ENCODE peak calls at places on chromosomes 5 and 9, in five cellular contexts. One of them, this sample, is unnamed.

GRCh38 chr9:69028754-69029153 is 6.8 kb upstream of the FXN start:
- DNase-seq in activated effector memory CD4-positive, alpha-beta T cell treated with anti-CD3 and anti-CD28 coated beads, Interleukin-2, amount 50 U/mL, for 16 hours: peak
- DNase-seq in AML-193: no peak
- DNase-seq in non-pigmented ciliary epithelial cell: no peak
- DNase-seq in T-cell: peak
- DNase-seq in this sample: no peak

GRCh38 chr5:44871401-44871800 is 62.7 kb downstream of the MRPS30 start:
- DNase-seq in activated effector memory CD4-positive, alpha-beta T cell treated with anti-CD3 and anti-CD28 coated beads, Interleukin-2, amount 50 U/mL, for 16 hours: no peak
- DNase-seq in AML-193: no peak
- DNase-seq in non-pigmented ciliary epithelial cell: no peak
- DNase-seq in T-cell: no peak
- DNase-seq in this sample: no peak

GRCh38 chr5:119752921-119753886 is 123.8 kb downstream of the FAM170A start:
- DNase-seq in activated effector memory CD4-positive, alpha-beta T cell treated with anti-CD3 and anti-CD28 coated beads, Interleukin-2, amount 50 U/mL, for 16 hours: no peak
- DNase-seq in AML-193: no peak
- DNase-seq in non-pigmented ciliary epithelial cell: no peak
- DNase-seq in T-cell: no peak
- DNase-seq in this sample: no peak

GRCh38 chr5:43121565-43122484 is 1.1 kb downstream of the ZNF131 start:
- DNase-seq in activated effector memory CD4-positive, alpha-beta T cell treated with anti-CD3 and anti-CD28 coated beads, Interleukin-2, amount 50 U/mL, for 16 hours: peak
- DNase-seq in AML-193: no peak
- DNase-seq in non-pigmented ciliary epithelial cell: peak
- DNase-seq in T-cell: no peak
- DNase-seq in this sample: peak

GRCh38 chr9:97591535-97591934 is 41.6 kb downstream of the TSTD2 start:
- DNase-seq in activated effector memory CD4-positive, alpha-beta T cell treated with anti-CD3 and anti-CD28 coated beads, Interleukin-2, amount 50 U/mL, for 16 hours: no peak
- DNase-seq in AML-193: no peak
- DNase-seq in non-pigmented ciliary epithelial cell: no peak
- DNase-seq in T-cell: no peak
- DNase-seq in this sample: no peak

GRCh38 chr5:74296685-74297084 is 343.8 kb downstream of the ENC1 start:
- DNase-seq in activated effector memory CD4-positive, alpha-beta T cell treated with anti-CD3 and anti-CD28 coated beads, Interleukin-2, amount 50 U/mL, for 16 hours: no peak
- DNase-seq in AML-193: no peak
- DNase-seq in non-pigmented ciliary epithelial cell: no peak
- DNase-seq in T-cell: no peak
- DNase-seq in this sample: no peak

GRCh38 chr9:20315672-20316071 is 306.6 kb downstream of the MLLT3 start:
- DNase-seq in activated effector memory CD4-positive, alpha-beta T cell treated with anti-CD3 and anti-CD28 coated beads, Interleukin-2, amount 50 U/mL, for 16 hours: no peak
- DNase-seq in AML-193: no peak
- DNase-seq in non-pigmented ciliary epithelial cell: peak
- DNase-seq in T-cell: no peak
- DNase-seq in this sample: no peak

GRCh38 chr9:131422241-131422792 is 28.4 kb downstream of the PRRC2B start:
- DNase-seq in activated effector memory CD4-positive, alpha-beta T cell treated with anti-CD3 and anti-CD28 coated beads, Interleukin-2, amount 50 U/mL, for 16 hours: no peak
- DNase-seq in AML-193: no peak
- DNase-seq in non-pigmented ciliary epithelial cell: no peak
- DNase-seq in T-cell: no peak
- DNase-seq in this sample: no peak

GRCh38 chr9:14211564-14211963 is 102.4 kb downstream of the NFIB start:
- DNase-seq in activated effector memory CD4-positive, alpha-beta T cell treated with anti-CD3 and anti-CD28 coated beads, Interleukin-2, amount 50 U/mL, for 16 hours: no peak
- DNase-seq in AML-193: no peak
- DNase-seq in non-pigmented ciliary epithelial cell: no peak
- DNase-seq in T-cell: no peak
- DNase-seq in this sample: no peak

GRCh38 chr5:74259572-74259971 is 381.0 kb downstream of the ENC1 start:
- DNase-seq in activated effector memory CD4-positive, alpha-beta T cell treated with anti-CD3 and anti-CD28 coated beads, Interleukin-2, amount 50 U/mL, for 16 hours: no peak
- DNase-seq in AML-193: no peak
- DNase-seq in non-pigmented ciliary epithelial cell: no peak
- DNase-seq in T-cell: no peak
- DNase-seq in this sample: no peak

GRCh38 chr9:27433599-27434325 is 90.3 kb upstream of the IFNK start:
- DNase-seq in activated effector memory CD4-positive, alpha-beta T cell treated with anti-CD3 and anti-CD28 coated beads, Interleukin-2, amount 50 U/mL, for 16 hours: no peak
- DNase-seq in AML-193: no peak
- DNase-seq in non-pigmented ciliary epithelial cell: no peak
- DNase-seq in T-cell: no peak
- DNase-seq in this sample: no peak

GRCh38 chr9:36946653-36947052 is 87.4 kb downstream of the PAX5 start:
- DNase-seq in activated effector memory CD4-positive, alpha-beta T cell treated with anti-CD3 and anti-CD28 coated beads, Interleukin-2, amount 50 U/mL, for 16 hours: peak
- DNase-seq in AML-193: no peak
- DNase-seq in non-pigmented ciliary epithelial cell: no peak
- DNase-seq in T-cell: no peak
- DNase-seq in this sample: no peak

GRCh38 chr9:137027369-137028012 is 546 bp downstream of the ABCA2 start:
- DNase-seq in activated effector memory CD4-positive, alpha-beta T cell treated with anti-CD3 and anti-CD28 coated beads, Interleukin-2, amount 50 U/mL, for 16 hours: no peak
- DNase-seq in AML-193: no peak
- DNase-seq in non-pigmented ciliary epithelial cell: no peak
- DNase-seq in T-cell: no peak
- DNase-seq in this sample: no peak

GRCh38 chr9:18487620-18488019 is 13.7 kb downstream of the ADAMTSL1 start:
- DNase-seq in activated effector memory CD4-positive, alpha-beta T cell treated with anti-CD3 and anti-CD28 coated beads, Interleukin-2, amount 50 U/mL, for 16 hours: no peak
- DNase-seq in AML-193: no peak
- DNase-seq in non-pigmented ciliary epithelial cell: no peak
- DNase-seq in T-cell: no peak
- DNase-seq in this sample: no peak

GRCh38 chr9:135060461-135061116 is 26.9 kb upstream of the OLFM1 start:
- DNase-seq in activated effector memory CD4-positive, alpha-beta T cell treated with anti-CD3 and anti-CD28 coated beads, Interleukin-2, amount 50 U/mL, for 16 hours: peak
- DNase-seq in AML-193: no peak
- DNase-seq in non-pigmented ciliary epithelial cell: no peak
- DNase-seq in T-cell: no peak
- DNase-seq in this sample: no peak

GRCh38 chr5:176860381-176860780 is 38.8 kb downstream of the HK3 start:
- DNase-seq in activated effector memory CD4-positive, alpha-beta T cell treated with anti-CD3 and anti-CD28 coated beads, Interleukin-2, amount 50 U/mL, for 16 hours: no peak
- DNase-seq in AML-193: no peak
- DNase-seq in non-pigmented ciliary epithelial cell: no peak
- DNase-seq in T-cell: no peak
- DNase-seq in this sample: no peak

GRCh38 chr5:130279386-130279785 is 375.1 kb downstream of the CHSY3 start:
- DNase-seq in activated effector memory CD4-positive, alpha-beta T cell treated with anti-CD3 and anti-CD28 coated beads, Interleukin-2, amount 50 U/mL, for 16 hours: no peak
- DNase-seq in AML-193: no peak
- DNase-seq in non-pigmented ciliary epithelial cell: no peak
- DNase-seq in T-cell: no peak
- DNase-seq in this sample: no peak

GRCh38 chr9:130343445-130343918 is 77.9 kb downstream of the HMCN2 start:
- DNase-seq in activated effector memory CD4-positive, alpha-beta T cell treated with anti-CD3 and anti-CD28 coated beads, Interleukin-2, amount 50 U/mL, for 16 hours: peak
- DNase-seq in AML-193: no peak
- DNase-seq in non-pigmented ciliary epithelial cell: no peak
- DNase-seq in T-cell: no peak
- DNase-seq in this sample: no peak

GRCh38 chr5:92560698-92561361 is 1020.2 kb downstream of the NR2F1-AS1 start:
- DNase-seq in activated effector memory CD4-positive, alpha-beta T cell treated with anti-CD3 and anti-CD28 coated beads, Interleukin-2, amount 50 U/mL, for 16 hours: no peak
- DNase-seq in AML-193: no peak
- DNase-seq in non-pigmented ciliary epithelial cell: peak
- DNase-seq in T-cell: no peak
- DNase-seq in this sample: no peak

GRCh38 chr9:106143781-106144180 is 449.4 kb downstream of the TMEM38B start:
- DNase-seq in activated effector memory CD4-positive, alpha-beta T cell treated with anti-CD3 and anti-CD28 coated beads, Interleukin-2, amount 50 U/mL, for 16 hours: no peak
- DNase-seq in AML-193: no peak
- DNase-seq in non-pigmented ciliary epithelial cell: no peak
- DNase-seq in T-cell: no peak
- DNase-seq in this sample: no peak

GRCh38 chr9:114098021-114098659 is 952 bp downstream of the KIF12 start:
- DNase-seq in activated effector memory CD4-positive, alpha-beta T cell treated with anti-CD3 and anti-CD28 coated beads, Interleukin-2, amount 50 U/mL, for 16 hours: peak
- DNase-seq in AML-193: no peak
- DNase-seq in non-pigmented ciliary epithelial cell: no peak
- DNase-seq in T-cell: no peak
- DNase-seq in this sample: no peak

GRCh38 chr9:135279385-135279784 is 191.9 kb downstream of the OLFM1 start:
- DNase-seq in activated effector memory CD4-positive, alpha-beta T cell treated with anti-CD3 and anti-CD28 coated beads, Interleukin-2, amount 50 U/mL, for 16 hours: no peak
- DNase-seq in AML-193: no peak
- DNase-seq in non-pigmented ciliary epithelial cell: no peak
- DNase-seq in T-cell: no peak
- DNase-seq in this sample: no peak

GRCh38 chr9:92160786-92161185 is 45.6 kb upstream of the SPTLC1 start:
- DNase-seq in activated effector memory CD4-positive, alpha-beta T cell treated with anti-CD3 and anti-CD28 coated beads, Interleukin-2, amount 50 U/mL, for 16 hours: no peak
- DNase-seq in AML-193: no peak
- DNase-seq in non-pigmented ciliary epithelial cell: no peak
- DNase-seq in T-cell: no peak
- DNase-seq in this sample: no peak

GRCh38 chr5:32942225-32942989 is 231.3 kb downstream of the NPR3 start:
- DNase-seq in activated effector memory CD4-positive, alpha-beta T cell treated with anti-CD3 and anti-CD28 coated beads, Interleukin-2, amount 50 U/mL, for 16 hours: no peak
- DNase-seq in AML-193: peak
- DNase-seq in non-pigmented ciliary epithelial cell: no peak
- DNase-seq in T-cell: no peak
- DNase-seq in this sample: no peak

GRCh38 chr5:1659100-1660036 is 135.6 kb upstream of the LPCAT1 start:
- DNase-seq in activated effector memory CD4-positive, alpha-beta T cell treated with anti-CD3 and anti-CD28 coated beads, Interleukin-2, amount 50 U/mL, for 16 hours: peak
- DNase-seq in AML-193: no peak
- DNase-seq in non-pigmented ciliary epithelial cell: no peak
- DNase-seq in T-cell: no peak
- DNase-seq in this sample: no peak

GRCh38 chr9:130042931-130043653 is at the start of gene FNBP1:
- DNase-seq in activated effector memory CD4-positive, alpha-beta T cell treated with anti-CD3 and anti-CD28 coated beads, Interleukin-2, amount 50 U/mL, for 16 hours: peak
- DNase-seq in AML-193: peak
- DNase-seq in non-pigmented ciliary epithelial cell: no peak
- DNase-seq in T-cell: peak
- DNase-seq in this sample: no peak

GRCh38 chr5:14373685-14374084 is 207.9 kb upstream of the OTULINL start:
- DNase-seq in activated effector memory CD4-positive, alpha-beta T cell treated with anti-CD3 and anti-CD28 coated beads, Interleukin-2, amount 50 U/mL, for 16 hours: no peak
- DNase-seq in AML-193: no peak
- DNase-seq in non-pigmented ciliary epithelial cell: no peak
- DNase-seq in T-cell: no peak
- DNase-seq in this sample: no peak

GRCh38 chr9:80615964-80616363 is 1044.2 kb downstream of the TLE4 start:
- DNase-seq in activated effector memory CD4-positive, alpha-beta T cell treated with anti-CD3 and anti-CD28 coated beads, Interleukin-2, amount 50 U/mL, for 16 hours: no peak
- DNase-seq in AML-193: no peak
- DNase-seq in non-pigmented ciliary epithelial cell: peak
- DNase-seq in T-cell: no peak
- DNase-seq in this sample: no peak

GRCh38 chr9:123357748-123358059 is 1.7 kb downstream of the CRB2 start:
- DNase-seq in activated effector memory CD4-positive, alpha-beta T cell treated with anti-CD3 and anti-CD28 coated beads, Interleukin-2, amount 50 U/mL, for 16 hours: no peak
- DNase-seq in AML-193: no peak
- DNase-seq in non-pigmented ciliary epithelial cell: no peak
- DNase-seq in T-cell: no peak
- DNase-seq in this sample: no peak

GRCh38 chr5:1800470-1801060 is 642 bp upstream of the NDUFS6 start:
- DNase-seq in activated effector memory CD4-positive, alpha-beta T cell treated with anti-CD3 and anti-CD28 coated beads, Interleukin-2, amount 50 U/mL, for 16 hours: peak
- DNase-seq in AML-193: no peak
- DNase-seq in non-pigmented ciliary epithelial cell: no peak
- DNase-seq in T-cell: no peak
- DNase-seq in this sample: no peak

GRCh38 chr9:70228098-70228497 is 30.7 kb upstream of the SMC5 start:
- DNase-seq in activated effector memory CD4-positive, alpha-beta T cell treated with anti-CD3 and anti-CD28 coated beads, Interleukin-2, amount 50 U/mL, for 16 hours: no peak
- DNase-seq in AML-193: no peak
- DNase-seq in non-pigmented ciliary epithelial cell: no peak
- DNase-seq in T-cell: no peak
- DNase-seq in this sample: no peak

GRCh38 chr5:123047706-123048105 is 11.2 kb upstream of the PPIC start:
- DNase-seq in activated effector memory CD4-positive, alpha-beta T cell treated with anti-CD3 and anti-CD28 coated beads, Interleukin-2, amount 50 U/mL, for 16 hours: no peak
- DNase-seq in AML-193: no peak
- DNase-seq in non-pigmented ciliary epithelial cell: no peak
- DNase-seq in T-cell: no peak
- DNase-seq in this sample: no peak